ENCODE peak calls at places on chromosome 1, in six cellular contexts. I, M, L, K, X and G are unnamed samples.
A peak's percentile ranks its signal among the peaks of the same experiment; 100 is the strongest.

GRCh38 chr1:231442735-231443134 is 20.6 kb upstream of the EGLN1 start:
- DNase-seq in X (peak; percentile 55), K (peak; percentile 22), I (peak; percentile 47), L (peak; percentile 55), M (no peak), G (no peak)

GRCh38 chr1:19619697-19620384 is 24.3 kb upstream of the NBL1 start:
- DNase-seq in L (no peak), M (no peak), X (peak; percentile 24), I (no peak), K (peak; percentile 24), G (no peak)

GRCh38 chr1:29083318-29084195 is 40.1 kb downstream of the TMEM200B start:
- DNase-seq in X (no peak), L (no peak), K (no peak), I (peak; percentile 63), M (no peak), G (no peak)

GRCh38 chr1:23578311-23578996 is 19.2 kb upstream of the ID3 start:
- DNase-seq in M (no peak), X (no peak), L (peak; percentile 69), K (no peak), I (peak; percentile 69), G (no peak)

GRCh38 chr1:10625076-10625475 is 150.3 kb downstream of the PEX14 start:
- DNase-seq in I (no peak), K (no peak), X (no peak), L (no peak), M (no peak), G (no peak)

GRCh38 chr1:54989968-54990810 is 8.5 kb upstream of the BSND start:
- DNase-seq in X (peak; percentile 34), M (no peak), K (peak; percentile 17), I (no peak), L (no peak), G (no peak)

GRCh38 chr1:45375104-45376090 is 35.2 kb upstream of the MUTYH start:
- DNase-seq in X (peak; percentile 15), M (no peak), I (peak; percentile 67), K (peak; percentile 27), L (no peak), G (no peak)

GRCh38 chr1:111603979-111604378 is 15.6 kb upstream of the RAP1A start:
- DNase-seq in X (no peak), L (no peak), K (no peak), I (no peak), M (peak; percentile 53), G (peak; percentile 36)

GRCh38 chr1:239126881-239127280 is 259.5 kb upstream of the CHRM3 start:
- DNase-seq in L (peak; percentile 2), I (no peak), M (no peak), K (no peak), X (peak; percentile 1), G (no peak)

GRCh38 chr1:8516793-8517556 is 199.1 kb downstream of the SLC45A1 start:
- DNase-seq in I (peak; percentile 77), X (peak; percentile 41), L (peak; percentile 58), K (peak; percentile 71), M (no peak), G (no peak)

GRCh38 chr1:10696977-10697376 is 99.5 kb downstream of the CASZ1 start:
- DNase-seq in X (no peak), I (peak; percentile 36), M (no peak), L (peak; percentile 9), K (peak; percentile 24), G (no peak)

GRCh38 chr1:9183898-9184297 is 50.7 kb upstream of the H6PD start:
- DNase-seq in I (no peak), K (peak; percentile 43), X (peak; percentile 35), L (no peak), M (no peak), G (no peak)

GRCh38 chr1:58162952-58163550 is 383.5 kb downstream of the OMA1 start:
- DNase-seq in I (peak; percentile 71), M (no peak), X (peak; percentile 51), K (peak; percentile 80), L (peak; percentile 72), G (no peak)

GRCh38 chr1:216450252-216450651 is 27.0 kb upstream of the USH2A start:
- DNase-seq in I (no peak), L (no peak), K (no peak), M (no peak), X (no peak), G (no peak)

GRCh38 chr1:207752456-207753132 is 740 bp downstream of the CD46 start:
- DNase-seq in M (peak; percentile 32), K (peak; percentile 49), L (peak; percentile 32), I (peak; percentile 16), X (peak; percentile 49), G (peak; percentile 17)

GRCh38 chr1:229249854-229250644 is 20.9 kb upstream of the RAB4A start:
- DNase-seq in L (no peak), M (no peak), K (no peak), I (no peak), X (no peak), G (no peak)

GRCh38 chr1:145891587-145892485 is 6.2 kb upstream of the ANKRD35 start:
- DNase-seq in K (peak; percentile 96), L (peak; percentile 100), X (peak; percentile 100), I (peak; percentile 99), M (peak; percentile 79), G (peak; percentile 77)